ENCODE peak calls at places on chromosomes 1 and 21, in seven cellular contexts. R, Z, W, Y, N, S and B are unnamed samples.

GRCh38 chr1:2300004-2300771 is 72.1 kb downstream of the SKI start:
- DNase-seq in S (no peak), R (no peak), Y (no peak), Z (peak; percentile 59), N (no peak), W (no peak), B (no peak)

GRCh38 chr1:213061263-213061662 is 10.2 kb downstream of the RPS6KC1 start:
- DNase-seq in W (no peak), S (no peak), Z (no peak), Y (no peak), N (no peak), R (no peak), B (no peak)

GRCh38 chr1:201191723-201192477 is 1.3 kb downstream of the IGFN1 start:
- DNase-seq in Y (peak; percentile 27), W (peak; percentile 27), N (no peak), R (no peak), S (peak; percentile 69), Z (no peak), B (peak; percentile 30)

GRCh38 chr1:85553416-85553815 is 27.1 kb upstream of the CCN1 start:
- DNase-seq in Z (no peak), Y (no peak), W (no peak), R (no peak), S (no peak), N (no peak), B (no peak)

GRCh38 chr21:33245289-33245918 is 15.7 kb downstream of the IFNAR2 start:
- DNase-seq in W (no peak), S (no peak), R (no peak), N (peak; percentile 23), Z (no peak), Y (no peak), B (no peak)

GRCh38 chr1:3986686-3987218 is 86.7 kb upstream of the C1orf174 start:
- DNase-seq in R (no peak), S (no peak), Y (no peak), N (no peak), Z (no peak), W (no peak), B (no peak)

GRCh38 chr1:24416666-24417391 is 1.2 kb downstream of the NIPAL3 start:
- DNase-seq in Y (peak; percentile 90), W (no peak), S (no peak), N (no peak), R (no peak), Z (no peak), B (peak; percentile 51)

GRCh38 chr1:216710042-216710441 is 13.2 kb downstream of the ESRRG start:
- DNase-seq in Z (no peak), S (no peak), R (no peak), W (no peak), Y (no peak), N (peak; percentile 51), B (no peak)

GRCh38 chr1:66737836-66738235 is 14.4 kb upstream of the DYNLT5 start:
- DNase-seq in Z (no peak), W (no peak), Y (no peak), R (no peak), N (no peak), S (no peak), B (no peak)

GRCh38 chr1:21904725-21905520 is 32.2 kb downstream of the HSPG2 start:
- DNase-seq in W (no peak), N (no peak), Y (no peak), R (no peak), S (no peak), Z (no peak), B (no peak)

GRCh38 chr1:38114231-38114630 is 67.6 kb upstream of the POU3F1 start:
- DNase-seq in W (no peak), Y (no peak), Z (no peak), R (no peak), S (no peak), N (no peak), B (no peak)

GRCh38 chr1:18803859-18804258 is 55.6 kb downstream of the TAS1R2 start:
- DNase-seq in W (no peak), Y (no peak), S (no peak), N (no peak), Z (no peak), R (no peak), B (no peak)

GRCh38 chr1:232764458-232765231 is 40.6 kb upstream of the MAP10 start:
- DNase-seq in N (no peak), Y (no peak), W (no peak), R (no peak), Z (no peak), S (no peak), B (no peak)

GRCh38 chr1:165387956-165388355 is 31.4 kb upstream of the LMX1A start:
- DNase-seq in W (no peak), Y (no peak), R (no peak), Z (no peak), S (no peak), N (no peak), B (no peak)

GRCh38 chr1:54977938-54978337 is 2.5 kb upstream of the TMEM61 start:
- DNase-seq in W (no peak), R (no peak), Z (no peak), S (no peak), N (no peak), Y (no peak), B (no peak)

GRCh38 chr1:29646161-29646775 is 409.9 kb downstream of the PTPRU start:
- DNase-seq in W (no peak), S (no peak), Z (no peak), R (no peak), N (no peak), Y (no peak), B (no peak)

GRCh38 chr1:202241376-202242079 is 47.9 kb downstream of the LGR6 start:
- DNase-seq in W (no peak), Y (no peak), R (no peak), N (no peak), S (no peak), Z (no peak), B (no peak)

GRCh38 chr1:210347112-210347511 is 18.4 kb downstream of the HHAT start:
- DNase-seq in W (no peak), Y (no peak), N (no peak), Z (no peak), S (no peak), R (no peak), B (no peak)

GRCh38 chr21:25929859-25930520 is 195.2 kb downstream of the GABPA start:
- DNase-seq in R (no peak), Z (no peak), N (peak; percentile 18), Y (no peak), W (no peak), S (no peak), B (no peak)

GRCh38 chr21:35284199-35284598 is 235.1 kb upstream of the RUNX1 start:
- DNase-seq in Z (no peak), R (peak; percentile 16), Y (peak; percentile 8), W (no peak), S (no peak), N (no peak), B (no peak)

GRCh38 chr1:55053265-55053954 is 14.1 kb downstream of the PCSK9 start:
- DNase-seq in Y (no peak), N (no peak), S (no peak), R (no peak), Z (no peak), W (no peak), B (no peak)

GRCh38 chr1:93798301-93798700 is 80.7 kb downstream of the DNTTIP2 start:
- DNase-seq in R (no peak), W (no peak), Y (peak; percentile 87), Z (no peak), N (no peak), S (peak; percentile 88), B (peak; percentile 71)

GRCh38 chr1:53047737-53048344 is 14.2 kb upstream of the PODN start:
- DNase-seq in W (no peak), Y (peak; percentile 32), S (no peak), R (no peak), N (no peak), Z (no peak), B (no peak)

GRCh38 chr21:45836268-45836655 is 145.3 kb upstream of the COL6A1 start:
- DNase-seq in S (no peak), R (no peak), N (no peak), W (no peak), Y (no peak), Z (no peak), B (peak; percentile 37)

GRCh38 chr1:178038372-178038771 is 55.5 kb upstream of the RASAL2 start:
- DNase-seq in R (no peak), N (no peak), S (no peak), Z (no peak), W (no peak), Y (no peak), B (no peak)

GRCh38 chr1:155003766-155004351 is 1.3 kb downstream of the ZBTB7B start:
- DNase-seq in Z (no peak), R (peak; percentile 56), S (no peak), Y (no peak), W (peak; percentile 57), N (peak; percentile 59), B (no peak)

GRCh38 chr1:25169610-25170009 is 62.7 kb downstream of the SYF2 start:
- DNase-seq in R (no peak), S (no peak), Y (no peak), N (no peak), Z (no peak), W (no peak), B (no peak)

GRCh38 chr1:24221246-24221645 is 34.2 kb upstream of the IFNLR1 start:
- DNase-seq in N (no peak), R (no peak), Y (no peak), Z (no peak), W (no peak), S (no peak), B (no peak)

GRCh38 chr1:31734582-31735107 is 29.5 kb downstream of the ADGRB2 start:
- DNase-seq in Z (no peak), N (no peak), W (no peak), S (no peak), Y (no peak), R (no peak), B (no peak)

GRCh38 chr21:38556390-38556789 is 58.1 kb upstream of the ERG start:
- DNase-seq in Z (no peak), S (no peak), N (no peak), R (no peak), W (no peak), Y (no peak), B (no peak)

GRCh38 chr1:109804660-109805059 is 40.9 kb upstream of the EPS8L3 start:
- DNase-seq in W (no peak), Z (no peak), Y (no peak), S (no peak), R (no peak), N (no peak), B (no peak)

GRCh38 chr1:42848823-42849537 is 2.6 kb downstream of the ZNF691 start:
- DNase-seq in N (no peak), Z (no peak), Y (no peak), W (no peak), R (no peak), S (no peak), B (no peak)

GRCh38 chr1:89643577-89643976 is 10.7 kb downstream of the LRRC8C start:
- DNase-seq in W (no peak), R (no peak), Z (no peak), Y (no peak), S (no peak), N (no peak), B (no peak)

GRCh38 chr1:118783095-118783758 is 204.9 kb downstream of the TBX15 start:
- DNase-seq in N (peak; percentile 23), Y (no peak), S (no peak), Z (no peak), W (no peak), R (no peak), B (no peak)